ENCODE peak calls at places on chromosome 6, in four cellular contexts. H is HCT116, Y is HepG2, V is K562. D is an unnamed sample.

GRCh38 chr6:134882426-134883038 is 67.4 kb downstream of the ALDH8A1 start:
- DNase-seq in H (peak; percentile 44), Y (peak; percentile 43), V (peak; percentile 62), D (peak; percentile 45)

GRCh38 chr6:168377481-168377850 is 57.9 kb upstream of the DACT2 start:
- DNase-seq in H (no peak), Y (no peak), V (peak; percentile 6), D (no peak)

GRCh38 chr6:37988131-37988530 is 168.6 kb downstream of the ZFAND3 start:
- DNase-seq in H (no peak), Y (peak; percentile 81), V (no peak), D (no peak)

GRCh38 chr6:127301199-127301700 is 34.6 kb downstream of the RNF146 start:
- DNase-seq in H (no peak), Y (no peak), V (no peak), D (no peak)

GRCh38 chr6:30819287-30819917 is 64.9 kb upstream of the DDR1 start:
- DNase-seq in H (no peak), Y (no peak), V (no peak), D (no peak)

GRCh38 chr6:170022827-170023619 is 267.9 kb downstream of the DLL1 start:
- DNase-seq in H (no peak), Y (no peak), V (no peak), D (no peak)

GRCh38 chr6:170461556-170462365 is 91.3 kb downstream of the PSMB1 start:
- DNase-seq in H (no peak), Y (no peak), V (no peak), D (no peak)

GRCh38 chr6:7960141-7960540 is 49.6 kb upstream of the TXNDC5 start:
- DNase-seq in H (no peak), Y (no peak), V (no peak), D (no peak)

GRCh38 chr6:27517928-27518787 is 45.3 kb upstream of the ZNF184 start:
- DNase-seq in H (no peak), Y (no peak), V (peak; percentile 54), D (no peak)

GRCh38 chr6:35651244-35651643 is 37.5 kb downstream of the FKBP5 start:
- DNase-seq in H (no peak), Y (no peak), V (peak; percentile 65), D (no peak)

GRCh38 chr6:105308840-105309239 is 94.0 kb downstream of the PREP start:
- DNase-seq in H (no peak), Y (no peak), V (no peak), D (no peak)

GRCh38 chr6:154503576-154504501 is 6.6 kb downstream of the CNKSR3 start:
- DNase-seq in H (no peak), Y (no peak), V (no peak), D (no peak)

GRCh38 chr6:113122060-113122459 is 735.1 kb upstream of the MARCKS start:
- DNase-seq in H (peak; percentile 73), Y (peak; percentile 25), V (no peak), D (peak; percentile 50)

GRCh38 chr6:166561766-166562165 is 24.7 kb downstream of the RAMACL start:
- DNase-seq in H (no peak), Y (peak; percentile 14), V (no peak), D (no peak)

GRCh38 chr6:73394577-73395354 is at the start of gene DDX43:
- DNase-seq in H (no peak), Y (no peak), V (no peak), D (peak; percentile 98)

GRCh38 chr6:84220809-84221409 is 6.5 kb downstream of the CEP162 start:
- DNase-seq in H (peak; percentile 10), Y (no peak), V (peak; percentile 58), D (no peak)

GRCh38 chr6:121828567-121828966 is 393.1 kb downstream of the GJA1 start:
- DNase-seq in H (no peak), Y (no peak), V (no peak), D (no peak)

GRCh38 chr6:132354517-132355167 is 46.6 kb downstream of the MOXD1 start:
- DNase-seq in H (no peak), Y (no peak), V (peak; percentile 13), D (no peak)

GRCh38 chr6:47004458-47004857 is 37.7 kb downstream of the ADGRF1 start:
- DNase-seq in H (no peak), Y (no peak), V (no peak), D (no peak)

GRCh38 chr6:57162516-57162915 is 9.6 kb upstream of the BAG2 start:
- DNase-seq in H (no peak), Y (no peak), V (no peak), D (no peak)

GRCh38 chr6:70411948-70412796 is 1.1 kb upstream of the FAM135A start:
- DNase-seq in H (no peak), Y (no peak), V (no peak), D (no peak)

GRCh38 chr6:107114213-107114871 is 973 bp downstream of the BEND3 start:
- DNase-seq in H (peak; percentile 52), Y (peak; percentile 61), V (peak; percentile 88), D (no peak)

GRCh38 chr6:35311390-35312075 is 13.9 kb downstream of the DEF6 start:
- DNase-seq in H (no peak), Y (no peak), V (no peak), D (no peak)

GRCh38 chr6:111804627-111805235 is 68.5 kb downstream of the FYN start:
- DNase-seq in H (no peak), Y (no peak), V (peak; percentile 89), D (no peak)

DNA sequence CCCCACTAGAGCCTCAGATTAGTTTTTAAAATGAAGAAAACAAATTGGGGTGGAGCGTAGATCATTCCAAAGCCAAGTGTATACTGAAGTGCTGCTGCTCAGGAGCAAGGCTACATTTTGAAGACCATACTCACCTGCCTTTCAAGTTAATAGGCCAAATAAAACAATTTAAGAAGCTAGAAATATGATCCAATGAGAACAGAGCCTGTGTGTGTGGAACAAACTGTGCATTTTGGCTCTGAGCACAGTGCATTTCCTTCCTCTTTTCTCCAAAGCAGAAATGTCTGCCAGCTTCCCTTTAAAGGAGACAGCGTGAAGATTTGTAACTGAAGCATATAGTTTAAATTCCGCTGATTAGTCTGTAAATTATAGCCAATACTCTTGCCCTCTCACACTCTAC is 3.2 kb upstream of the IFNGR1 start:
- DNase-seq in H (no peak), Y (no peak), V (no peak), D (no peak)
- TF ChIP-seq TCF7L2 in H (no peak), Y (no peak), V (no peak), D (no peak)

GRCh38 chr6:41580690-41581089 is 34.5 kb downstream of the FOXP4 start:
- DNase-seq in H (no peak), Y (no peak), V (no peak), D (no peak)

GRCh38 chr6:41583576-41583975 is 37.4 kb downstream of the FOXP4 start:
- DNase-seq in H (no peak), Y (no peak), V (no peak), D (no peak)

GRCh38 chr6:41582540-41582939 is 36.4 kb downstream of the FOXP4 start:
- DNase-seq in H (no peak), Y (no peak), V (no peak), D (no peak)

GRCh38 chr6:41578714-41579610 is 32.8 kb downstream of the FOXP4 start:
- DNase-seq in H (no peak), Y (no peak), V (peak; percentile 67), D (no peak)

GRCh38 chr6:41581381-41581991 is 35.3 kb downstream of the FOXP4 start:
- DNase-seq in H (peak; percentile 33), Y (no peak), V (no peak), D (no peak)
- TF ChIP-seq TCF7L2 in H (peak; percentile 91), Y (no peak), V (no peak), D (no peak)

GRCh38 chr6:90885611-90886056 is 298.8 kb upstream of the MAP3K7 start:
- DNase-seq in H (no peak), Y (no peak), V (no peak), D (no peak)
- TF ChIP-seq TCF7L2 in H (no peak), Y (no peak), V (no peak), D (no peak)

GRCh38 chr6:137040393-137040792 is 4.4 kb downstream of the IL20RA start:
- DNase-seq in H (no peak), Y (no peak), V (no peak), D (no peak)
- TF ChIP-seq TCF7L2 in H (no peak), Y (no peak), V (no peak), D (no peak)

DNA sequence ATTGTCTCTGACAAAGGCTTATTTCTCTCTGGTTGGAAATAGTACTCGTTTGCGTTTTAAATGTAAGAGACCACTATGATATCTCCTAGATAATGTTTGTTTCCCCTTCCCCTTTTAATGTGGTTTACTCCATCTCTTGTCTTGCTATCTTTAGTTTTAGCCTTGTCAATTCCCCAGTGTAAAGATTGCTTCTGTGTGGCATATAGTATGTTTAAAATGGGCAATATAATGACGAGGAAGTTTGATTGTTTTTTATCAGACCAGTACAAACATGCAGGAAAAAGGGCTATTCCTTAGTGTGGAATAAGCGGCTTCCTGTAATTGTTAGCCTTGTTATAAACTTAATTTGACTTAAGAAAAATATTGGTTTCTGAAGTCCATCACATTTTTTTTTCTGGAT is 3.1 kb downstream of the QKI start:
- DNase-seq in H (no peak), Y (no peak), V (peak; percentile 30), D (no peak)
- TF ChIP-seq TCF7L2 in H (no peak), Y (no peak), V (no peak), D (no peak)

D was measured in Panc1.